ENCODE peak calls at places on chromosome 20, in five cellular contexts. One of them, this sample, is unnamed.

GRCh38 chr20:46011631-46012482 is 3.1 kb downstream of the MMP9 start:
- DNase-seq in transverse colon: peak
- DNase-seq in IMR-90: peak
- DNase-seq in uterus: no peak
- DNase-seq in ovary: peak
- DNase-seq in this sample: peak

GRCh38 chr20:43843096-43843964 is 71.3 kb upstream of the TOX2 start:
- DNase-seq in transverse colon: no peak
- DNase-seq in IMR-90: peak
- DNase-seq in uterus: no peak
- DNase-seq in ovary: no peak
- DNase-seq in this sample: peak

GRCh38 chr20:43726811-43727338 is at the start of gene GTSF1L:
- DNase-seq in transverse colon: no peak
- DNase-seq in ovary: no peak
- DNase-seq in IMR-90: peak
- DNase-seq in uterus: no peak
- DNase-seq in this sample: no peak

GRCh38 chr20:44720617-44720993 is 5.4 kb downstream of the CCN5 start:
- DNase-seq in IMR-90: peak
- DNase-seq in transverse colon: no peak
- DNase-seq in ovary: no peak
- DNase-seq in uterus: no peak
- DNase-seq in this sample: peak

GRCh38 chr20:19864130-19864529 is 106.1 kb downstream of the RIN2 start:
- DNase-seq in IMR-90: no peak
- DNase-seq in ovary: no peak
- DNase-seq in transverse colon: no peak
- DNase-seq in uterus: no peak
- DNase-seq in this sample: no peak

GRCh38 chr20:18533491-18533890 is 25.8 kb downstream of the SEC23B start:
- DNase-seq in ovary: no peak
- DNase-seq in IMR-90: no peak
- DNase-seq in transverse colon: no peak
- DNase-seq in uterus: no peak
- DNase-seq in this sample: no peak

GRCh38 chr20:40286991-40287531 is 402.0 kb downstream of the MAFB start:
- DNase-seq in ovary: no peak
- DNase-seq in transverse colon: peak
- DNase-seq in IMR-90: no peak
- DNase-seq in uterus: peak
- DNase-seq in this sample: peak

GRCh38 chr20:14764511-14765369 is 427.3 kb upstream of the FLRT3 start:
- DNase-seq in ovary: no peak
- DNase-seq in transverse colon: peak
- DNase-seq in IMR-90: no peak
- DNase-seq in uterus: no peak
- DNase-seq in this sample: no peak

GRCh38 chr20:19692100-19692499 is 66.0 kb upstream of the RIN2 start:
- DNase-seq in IMR-90: peak
- DNase-seq in uterus: no peak
- DNase-seq in ovary: no peak
- DNase-seq in transverse colon: no peak
- DNase-seq in this sample: no peak

GRCh38 chr20:41984031-41984430 is 365.9 kb upstream of the CHD6 start:
- DNase-seq in uterus: no peak
- DNase-seq in transverse colon: no peak
- DNase-seq in IMR-90: no peak
- DNase-seq in ovary: no peak
- DNase-seq in this sample: no peak

GRCh38 chr20:29690274-29690673 is 1567.2 kb upstream of the DEFB115 start:
- DNase-seq in IMR-90: no peak
- DNase-seq in uterus: no peak
- DNase-seq in transverse colon: no peak
- DNase-seq in ovary: no peak
- DNase-seq in this sample: no peak

GRCh38 chr20:8427419-8428065 is 295.5 kb downstream of the PLCB1 start:
- DNase-seq in uterus: no peak
- DNase-seq in transverse colon: no peak
- DNase-seq in ovary: no peak
- DNase-seq in IMR-90: peak
- DNase-seq in this sample: no peak

GRCh38 chr20:47191074-47191673 is 165.3 kb downstream of the ZMYND8 start:
- DNase-seq in uterus: no peak
- DNase-seq in IMR-90: peak
- DNase-seq in transverse colon: no peak
- DNase-seq in ovary: no peak
- DNase-seq in this sample: no peak

GRCh38 chr20:561437-562231 is 18.0 kb upstream of the CSNK2A1 start:
- DNase-seq in transverse colon: peak
- DNase-seq in uterus: no peak
- DNase-seq in ovary: peak
- DNase-seq in IMR-90: peak
- DNase-seq in this sample: peak

GRCh38 chr20:41249371-41249770 is 68.2 kb downstream of the ZHX3 start:
- DNase-seq in IMR-90: peak
- DNase-seq in ovary: peak
- DNase-seq in transverse colon: peak
- DNase-seq in uterus: peak
- DNase-seq in this sample: peak

GRCh38 chr20:41577129-41578009 is 40.8 kb downstream of the CHD6 start:
- DNase-seq in ovary: no peak
- DNase-seq in transverse colon: no peak
- DNase-seq in IMR-90: no peak
- DNase-seq in uterus: no peak
- DNase-seq in this sample: no peak

GRCh38 chr20:62029951-62030350 is 35.7 kb downstream of the TAF4 start:
- DNase-seq in IMR-90: no peak
- DNase-seq in ovary: no peak
- DNase-seq in transverse colon: no peak
- DNase-seq in uterus: no peak
- DNase-seq in this sample: no peak

GRCh38 chr20:19056909-19057308 is 155.5 kb upstream of the SLC24A3 start:
- DNase-seq in IMR-90: no peak
- DNase-seq in ovary: no peak
- DNase-seq in uterus: no peak
- DNase-seq in transverse colon: no peak
- DNase-seq in this sample: no peak

GRCh38 chr20:34268851-34269668 is 27.8 kb downstream of the ASIP start:
- DNase-seq in ovary: peak
- DNase-seq in IMR-90: no peak
- DNase-seq in transverse colon: peak
- DNase-seq in uterus: peak
- DNase-seq in this sample: no peak

GRCh38 chr20:20755227-20755626 is 42.8 kb upstream of the RALGAPA2 start:
- DNase-seq in IMR-90: no peak
- DNase-seq in uterus: no peak
- DNase-seq in ovary: no peak
- DNase-seq in transverse colon: no peak
- DNase-seq in this sample: no peak

GRCh38 chr20:62205618-62206387 is 14.3 kb downstream of the HRH3 start:
- DNase-seq in transverse colon: no peak
- DNase-seq in uterus: no peak
- DNase-seq in IMR-90: no peak
- DNase-seq in ovary: no peak
- DNase-seq in this sample: no peak

GRCh38 chr20:41956316-41957050 is 338.3 kb upstream of the CHD6 start:
- DNase-seq in transverse colon: no peak
- DNase-seq in ovary: no peak
- DNase-seq in uterus: no peak
- DNase-seq in IMR-90: no peak
- DNase-seq in this sample: no peak

GRCh38 chr20:61871160-61871559 is 194.5 kb downstream of the TAF4 start:
- DNase-seq in transverse colon: no peak
- DNase-seq in uterus: no peak
- DNase-seq in IMR-90: no peak
- DNase-seq in ovary: no peak
- DNase-seq in this sample: no peak

GRCh38 chr20:53154540-53154939 is 182.4 kb downstream of the TSHZ2 start:
- DNase-seq in IMR-90: no peak
- DNase-seq in transverse colon: no peak
- DNase-seq in uterus: no peak
- DNase-seq in ovary: no peak
- DNase-seq in this sample: no peak

GRCh38 chr20:34004790-34005457 is 11.2 kb downstream of the RALY start:
- DNase-seq in uterus: no peak
- DNase-seq in transverse colon: no peak
- DNase-seq in IMR-90: no peak
- DNase-seq in ovary: no peak
- DNase-seq in this sample: no peak

GRCh38 chr20:10218536-10219451 is at the start of gene SNAP25:
- DNase-seq in uterus: peak
- DNase-seq in transverse colon: peak
- DNase-seq in ovary: peak
- DNase-seq in IMR-90: peak
- DNase-seq in this sample: no peak
- TF ChIP-seq POLR2A in uterus: no peak
- TF ChIP-seq POLR2A in transverse colon: no peak
- TF ChIP-seq POLR2A in ovary: no peak
- TF ChIP-seq POLR2A in IMR-90: no peak
- TF ChIP-seq POLR2A in this sample: no peak

DNA sequence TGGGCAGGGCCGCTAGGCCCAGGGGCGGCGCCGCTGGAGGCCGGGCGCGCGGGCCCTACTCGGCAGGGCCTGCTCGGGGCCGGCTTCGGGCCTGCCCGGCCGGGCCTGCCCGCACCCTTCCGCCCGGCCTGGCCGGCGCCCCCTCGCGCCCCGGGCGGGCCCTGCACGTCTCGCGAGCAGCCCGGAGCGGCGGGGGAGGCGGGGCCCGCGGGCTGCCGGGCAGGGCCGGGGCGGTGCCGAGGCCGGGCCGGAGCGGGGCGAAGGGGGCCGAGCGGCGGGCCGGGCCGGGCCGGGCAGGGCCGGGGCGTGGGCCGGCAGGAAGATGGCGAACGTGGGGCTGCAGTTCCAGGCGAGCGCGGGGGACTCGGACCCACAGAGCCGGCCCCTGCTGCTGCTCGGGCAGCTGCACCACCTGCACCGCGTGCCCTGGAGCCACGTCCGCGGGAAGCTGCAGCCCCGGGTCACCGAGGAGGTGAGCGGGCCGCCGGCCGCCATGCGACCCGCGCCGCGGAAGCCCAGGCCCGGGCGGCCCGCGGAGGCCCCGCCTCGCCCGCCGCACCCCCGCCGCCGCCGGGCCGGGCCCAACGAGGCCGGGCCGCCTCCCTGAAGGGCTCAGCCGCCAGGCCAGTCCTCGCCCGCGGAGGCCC is at the start of gene NPEPL1:
- DNase-seq in uterus: peak
- DNase-seq in IMR-90: peak
- DNase-seq in transverse colon: peak
- DNase-seq in ovary: peak
- DNase-seq in this sample: no peak
- TF ChIP-seq POLR2A in uterus: no peak
- TF ChIP-seq POLR2A in IMR-90: no peak
- TF ChIP-seq POLR2A in transverse colon: no peak
- TF ChIP-seq POLR2A in ovary: no peak
- TF ChIP-seq POLR2A in this sample: no peak

GRCh38 chr20:17014967-17015366 is 211.9 kb upstream of the PCSK2 start:
- DNase-seq in transverse colon: no peak
- DNase-seq in uterus: no peak
- DNase-seq in IMR-90: no peak
- DNase-seq in ovary: no peak
- DNase-seq in this sample: no peak
- TF ChIP-seq POLR2A in transverse colon: no peak
- TF ChIP-seq POLR2A in uterus: no peak
- TF ChIP-seq POLR2A in IMR-90: no peak
- TF ChIP-seq POLR2A in ovary: no peak
- TF ChIP-seq POLR2A in this sample: no peak

GRCh38 chr20:38132910-38133501 is 32.1 kb downstream of the TGM2 start:
- DNase-seq in transverse colon: no peak
- DNase-seq in ovary: no peak
- DNase-seq in uterus: no peak
- DNase-seq in IMR-90: no peak
- DNase-seq in this sample: no peak
- TF ChIP-seq POLR2A in transverse colon: no peak
- TF ChIP-seq POLR2A in ovary: no peak
- TF ChIP-seq POLR2A in uterus: no peak
- TF ChIP-seq POLR2A in IMR-90: no peak
- TF ChIP-seq POLR2A in this sample: no peak

GRCh38 chr20:51801220-51801991 is 915 bp downstream of the SALL4 start:
- DNase-seq in transverse colon: no peak
- DNase-seq in uterus: no peak
- DNase-seq in ovary: no peak
- DNase-seq in IMR-90: no peak
- DNase-seq in this sample: no peak

GRCh38 chr20:51802170-51802745 is at the start of gene SALL4:
- DNase-seq in uterus: no peak
- DNase-seq in transverse colon: no peak
- DNase-seq in ovary: no peak
- DNase-seq in IMR-90: no peak
- DNase-seq in this sample: no peak

GRCh38 chr20:51799586-51799985 is 2.7 kb downstream of the SALL4 start:
- DNase-seq in uterus: no peak
- DNase-seq in ovary: no peak
- DNase-seq in IMR-90: no peak
- DNase-seq in transverse colon: no peak
- DNase-seq in this sample: no peak

GRCh38 chr20:51800769-51801219 is 1.5 kb downstream of the SALL4 start:
- DNase-seq in ovary: no peak
- DNase-seq in IMR-90: no peak
- DNase-seq in uterus: no peak
- DNase-seq in transverse colon: no peak
- DNase-seq in this sample: no peak

DNA sequence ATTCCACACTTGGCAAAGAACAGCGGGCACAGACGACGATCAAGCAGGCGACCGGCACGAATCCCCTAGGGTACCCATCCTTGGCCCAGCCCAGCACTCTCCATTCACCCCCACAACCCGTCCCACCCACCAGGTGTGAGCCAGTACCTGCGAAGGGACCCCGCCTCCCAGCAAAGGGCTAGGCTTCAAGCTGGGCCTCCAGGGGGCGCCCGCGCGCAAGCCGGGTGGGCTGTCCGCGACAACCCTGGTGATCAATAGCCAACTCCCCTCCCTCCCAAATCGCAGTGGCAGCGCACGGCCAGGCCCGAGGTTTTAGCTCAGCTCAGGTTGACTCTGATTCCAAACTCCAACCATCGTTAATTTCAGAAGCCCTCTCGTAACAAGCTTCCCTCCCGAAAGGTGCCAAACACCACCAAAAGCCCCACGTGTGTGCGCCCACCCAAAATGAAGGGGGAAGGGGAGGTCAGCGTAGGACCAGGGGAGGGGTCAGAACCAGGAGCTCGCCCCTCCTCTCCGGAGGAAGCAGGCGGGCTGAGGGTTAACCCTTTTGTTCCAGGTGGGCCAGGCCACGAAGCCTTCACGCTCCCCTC is 2.1 kb downstream of the SALL4 start:
- DNase-seq in transverse colon: peak
- DNase-seq in uterus: peak
- DNase-seq in ovary: peak
- DNase-seq in IMR-90: no peak
- DNase-seq in this sample: no peak
- TF ChIP-seq POLR2A in transverse colon: no peak
- TF ChIP-seq POLR2A in uterus: no peak
- TF ChIP-seq POLR2A in ovary: no peak
- TF ChIP-seq POLR2A in IMR-90: no peak
- TF ChIP-seq POLR2A in this sample: no peak

GRCh38 chr20:24677626-24678328 is 208.3 kb downstream of the SYNDIG1 start:
- DNase-seq in IMR-90: no peak
- DNase-seq in uterus: no peak
- DNase-seq in ovary: no peak
- DNase-seq in transverse colon: no peak
- DNase-seq in this sample: no peak
- TF ChIP-seq POLR2A in IMR-90: no peak
- TF ChIP-seq POLR2A in uterus: no peak
- TF ChIP-seq POLR2A in ovary: no peak
- TF ChIP-seq POLR2A in transverse colon: no peak
- TF ChIP-seq POLR2A in this sample: no peak

GRCh38 chr20:32224463-32224862 is 16.8 kb downstream of the POFUT1 start:
- DNase-seq in transverse colon: peak
- DNase-seq in uterus: no peak
- DNase-seq in ovary: no peak
- DNase-seq in IMR-90: no peak
- DNase-seq in this sample: no peak
- TF ChIP-seq POLR2A in transverse colon: peak
- TF ChIP-seq POLR2A in uterus: no peak
- TF ChIP-seq POLR2A in ovary: no peak
- TF ChIP-seq POLR2A in IMR-90: no peak
- TF ChIP-seq POLR2A in this sample: no peak

This sample was measured in lower leg skin.